ENCODE peak calls at places on chromosomes 3 and 15, in seven cellular contexts. P, F, U, L, E, A and N are unnamed samples.

GRCh38 chr3:12752803-12753202 is 6.3 kb downstream of the TMEM40 start:
- DNase-seq in P (no peak), F (no peak), U (no peak), L (peak), E (peak), A (no peak), N (no peak)

GRCh38 chr3:129490273-129490675 is 38.2 kb upstream of the RHO start:
- DNase-seq in P (peak), F (peak), U (peak), L (peak), E (peak), A (peak), N (peak)

GRCh38 chr3:38706961-38707360 is 57.5 kb upstream of the SCN5A start:
- DNase-seq in P (no peak), F (no peak), U (no peak), L (no peak), E (no peak), A (no peak), N (no peak)

GRCh38 chr3:94137377-94137776 is 74.5 kb downstream of the NSUN3 start:
- DNase-seq in P (no peak), F (no peak), U (no peak), L (no peak), E (no peak), A (no peak), N (no peak)

GRCh38 chr15:48507416-48508065 is 138.0 kb downstream of the FBN1 start:
- DNase-seq in P (peak), F (no peak), U (no peak), L (peak), E (peak), A (no peak), N (no peak)

GRCh38 chr3:147373301-147373700 is 33.0 kb downstream of the ZIC4 start:
- DNase-seq in P (no peak), F (no peak), U (no peak), L (no peak), E (no peak), A (no peak), N (no peak)

GRCh38 chr3:161409069-161409468 is 37.8 kb upstream of the SPTSSB start:
- DNase-seq in P (peak), F (no peak), U (no peak), L (peak), E (peak), A (no peak), N (no peak)

GRCh38 chr3:195039180-195039843 is 231.6 kb downstream of the XXYLT1 start:
- DNase-seq in P (no peak), F (no peak), U (no peak), L (no peak), E (no peak), A (no peak), N (no peak)

GRCh38 chr3:144097144-144097543 is 125.5 kb downstream of the DIPK2A start:
- DNase-seq in P (no peak), F (no peak), U (no peak), L (no peak), E (no peak), A (no peak), N (no peak)

GRCh38 chr3:29071077-29071634 is 209.7 kb upstream of the RBMS3 start:
- DNase-seq in P (no peak), F (no peak), U (no peak), L (no peak), E (no peak), A (no peak), N (no peak)

GRCh38 chr3:79724206-79724605 is 43.6 kb downstream of the ROBO1 start:
- DNase-seq in P (no peak), F (no peak), U (no peak), L (no peak), E (peak), A (no peak), N (no peak)

GRCh38 chr15:100922192-100923040 is 3.3 kb downstream of the LRRK1 start:
- DNase-seq in P (no peak), F (no peak), U (no peak), L (no peak), E (no peak), A (no peak), N (no peak)

GRCh38 chr3:178685591-178685906 is 149.3 kb downstream of the KCNMB2 start:
- DNase-seq in P (no peak), F (no peak), U (no peak), L (no peak), E (no peak), A (no peak), N (no peak)

GRCh38 chr3:9497821-9498565 is 55.6 kb downstream of the LHFPL4 start:
- DNase-seq in P (no peak), F (no peak), U (no peak), L (peak), E (no peak), A (no peak), N (no peak)

GRCh38 chr3:14423963-14424362 is 21.6 kb downstream of the SLC6A6 start:
- DNase-seq in P (no peak), F (no peak), U (no peak), L (peak), E (no peak), A (no peak), N (no peak)

GRCh38 chr3:136954980-136955780 is 2.6 kb upstream of the IL20RB start:
- DNase-seq in P (no peak), F (no peak), U (no peak), L (no peak), E (no peak), A (no peak), N (no peak)

GRCh38 chr3:197465996-197466549 is 89.7 kb downstream of the BDH1 start:
- DNase-seq in P (no peak), F (no peak), U (no peak), L (peak), E (peak), A (no peak), N (no peak)

GRCh38 chr15:75164625-75165024 is 37.1 kb upstream of the C15orf39 start:
- DNase-seq in P (no peak), F (no peak), U (no peak), L (no peak), E (no peak), A (no peak), N (no peak)

GRCh38 chr15:78644979-78645378 is 4.0 kb upstream of the CHRNB4 start:
- DNase-seq in P (no peak), F (no peak), U (no peak), L (no peak), E (no peak), A (no peak), N (no peak)

GRCh38 chr15:66849746-66850077 is 147.7 kb downstream of the SMAD6 start:
- DNase-seq in P (no peak), F (no peak), U (no peak), L (no peak), E (no peak), A (no peak), N (no peak)

GRCh38 chr3:75978686-75979085 is 193.3 kb upstream of the ZNF717 start:
- DNase-seq in P (no peak), F (no peak), U (no peak), L (peak), E (no peak), A (no peak), N (no peak)

GRCh38 chr15:52050416-52050815 is 31.4 kb downstream of the MAPK6 start:
- DNase-seq in P (no peak), F (no peak), U (no peak), L (peak), E (peak), A (no peak), N (no peak)

GRCh38 chr3:32147509-32147908 is 41.1 kb downstream of the GPD1L start:
- DNase-seq in P (no peak), F (no peak), U (no peak), L (peak), E (no peak), A (no peak), N (no peak)
- H3K27ac ChIP-seq in P (no peak), F (no peak), U (no peak), L (no peak), E (no peak), A (no peak), N (no peak)

DNA sequence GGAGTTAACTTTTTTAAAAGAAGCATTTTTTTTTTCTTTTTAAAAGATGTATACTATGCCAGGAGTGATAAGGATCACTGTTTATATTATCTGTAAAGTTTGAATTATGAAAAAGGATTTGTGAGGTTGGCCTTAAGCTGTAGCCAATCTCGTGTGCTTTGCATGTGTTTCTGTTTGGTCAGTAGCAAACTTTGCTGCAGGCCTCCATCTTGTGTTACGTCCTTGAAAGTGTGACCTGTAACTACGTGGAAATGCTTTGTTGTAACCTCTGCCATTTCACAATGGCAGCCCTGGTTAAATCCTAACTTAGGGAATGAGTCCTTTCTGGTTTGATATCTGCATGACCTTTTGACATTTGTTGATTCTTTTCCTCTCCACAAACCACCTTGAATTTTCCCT is 1345.6 kb downstream of the NSUN3 start:
- DNase-seq in P (no peak), F (no peak), U (no peak), L (no peak), E (no peak), A (no peak), N (no peak)
- H3K27ac ChIP-seq in P (no peak), F (no peak), U (no peak), L (no peak), E (no peak), A (no peak), N (no peak)

GRCh38 chr15:39154776-39155175 is 426.1 kb upstream of the THBS1 start:
- DNase-seq in P (no peak), F (no peak), U (no peak), L (no peak), E (no peak), A (no peak), N (no peak)
- H3K27ac ChIP-seq in P (no peak), F (no peak), U (no peak), L (no peak), E (peak), A (no peak), N (no peak)

DNA sequence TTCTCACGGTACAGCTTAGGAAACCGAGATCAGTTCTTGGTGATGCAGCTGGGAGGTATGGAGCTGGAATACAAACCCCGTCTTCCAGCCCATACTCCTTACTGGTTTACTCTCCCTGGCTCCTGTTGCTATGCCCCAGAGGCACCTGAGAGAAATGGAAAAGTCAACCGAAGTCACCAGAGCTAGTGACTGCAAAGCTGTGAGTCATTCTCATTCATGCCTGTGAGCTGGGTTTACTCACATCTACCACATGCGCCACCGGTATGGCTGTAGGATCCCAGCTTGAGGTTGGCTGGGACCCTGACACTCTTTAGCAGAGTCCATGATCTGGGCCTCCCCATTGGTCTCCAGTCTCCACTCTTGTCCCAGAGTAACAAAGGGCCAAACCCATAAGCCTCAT is 111.5 kb upstream of the ETV5 start:
- DNase-seq in P (no peak), F (no peak), U (no peak), L (no peak), E (peak), A (no peak), N (no peak)
- H3K27ac ChIP-seq in P (no peak), F (no peak), U (peak), L (no peak), E (no peak), A (no peak), N (no peak)